ENCODE peak calls at places on chromosomes 12 and 14, in five cellular contexts. One of them, this sample, is unnamed.

GRCh38 chr12:117141097-117141898 is 42.1 kb upstream of the TESC start:
- DNase-seq in fibroblast of lung: no peak
- DNase-seq in aorta: no peak
- DNase-seq in RPMI8226: no peak
- DNase-seq in mesothelial cell of epicardium: no peak
- DNase-seq in this sample: no peak

GRCh38 chr12:70028515-70028914 is 203.5 kb downstream of the MYRFL start:
- DNase-seq in aorta: peak
- DNase-seq in mesothelial cell of epicardium: no peak
- DNase-seq in RPMI8226: no peak
- DNase-seq in fibroblast of lung: no peak
- DNase-seq in this sample: no peak

GRCh38 chr12:44000309-44000952 is 164.6 kb downstream of the TMEM117 start:
- DNase-seq in mesothelial cell of epicardium: no peak
- DNase-seq in aorta: no peak
- DNase-seq in RPMI8226: peak
- DNase-seq in fibroblast of lung: peak
- DNase-seq in this sample: no peak

GRCh38 chr14:32254952-32255679 is 52.0 kb upstream of the RNU6-8 start:
- DNase-seq in fibroblast of lung: peak
- DNase-seq in RPMI8226: peak
- DNase-seq in aorta: peak
- DNase-seq in mesothelial cell of epicardium: no peak
- DNase-seq in this sample: peak

GRCh38 chr14:74735113-74735512 is 22.2 kb downstream of the FCF1 start:
- DNase-seq in fibroblast of lung: no peak
- DNase-seq in RPMI8226: no peak
- DNase-seq in aorta: no peak
- DNase-seq in mesothelial cell of epicardium: no peak
- DNase-seq in this sample: no peak

GRCh38 chr14:24275524-24276139 is 4.2 kb upstream of the RABGGTA start:
- DNase-seq in RPMI8226: no peak
- DNase-seq in fibroblast of lung: no peak
- DNase-seq in aorta: peak
- DNase-seq in mesothelial cell of epicardium: no peak
- DNase-seq in this sample: no peak

GRCh38 chr14:93160353-93160801 is 24.3 kb downstream of the MOAP1 start:
- DNase-seq in RPMI8226: peak
- DNase-seq in mesothelial cell of epicardium: no peak
- DNase-seq in fibroblast of lung: no peak
- DNase-seq in aorta: no peak
- DNase-seq in this sample: no peak

GRCh38 chr14:59107819-59108218 is 80.6 kb upstream of the DAAM1 start:
- DNase-seq in RPMI8226: no peak
- DNase-seq in aorta: no peak
- DNase-seq in fibroblast of lung: no peak
- DNase-seq in mesothelial cell of epicardium: no peak
- DNase-seq in this sample: no peak

GRCh38 chr12:131330106-131330820 is 376.6 kb downstream of the ADGRD1 start:
- DNase-seq in fibroblast of lung: no peak
- DNase-seq in RPMI8226: no peak
- DNase-seq in aorta: no peak
- DNase-seq in mesothelial cell of epicardium: no peak
- DNase-seq in this sample: no peak

GRCh38 chr14:101025656-101026055 is 122.1 kb upstream of the RTL1 start:
- DNase-seq in mesothelial cell of epicardium: no peak
- DNase-seq in aorta: peak
- DNase-seq in fibroblast of lung: no peak
- DNase-seq in RPMI8226: no peak
- DNase-seq in this sample: no peak

GRCh38 chr14:104586832-104587620 is 7.5 kb downstream of the C14orf180 start:
- DNase-seq in mesothelial cell of epicardium: no peak
- DNase-seq in RPMI8226: peak
- DNase-seq in aorta: peak
- DNase-seq in fibroblast of lung: no peak
- DNase-seq in this sample: peak

GRCh38 chr12:113142173-113142885 is 6.8 kb upstream of the RASAL1 start:
- DNase-seq in aorta: peak
- DNase-seq in fibroblast of lung: no peak
- DNase-seq in RPMI8226: no peak
- DNase-seq in mesothelial cell of epicardium: no peak
- DNase-seq in this sample: peak

GRCh38 chr14:94581127-94581999 is at the start of gene SERPINA5:
- DNase-seq in aorta: peak
- DNase-seq in mesothelial cell of epicardium: no peak
- DNase-seq in RPMI8226: peak
- DNase-seq in fibroblast of lung: peak
- DNase-seq in this sample: no peak

GRCh38 chr12:69623970-69624369 is 13.3 kb upstream of the LRRC10 start:
- DNase-seq in fibroblast of lung: no peak
- DNase-seq in mesothelial cell of epicardium: no peak
- DNase-seq in RPMI8226: no peak
- DNase-seq in aorta: no peak
- DNase-seq in this sample: no peak

GRCh38 chr14:50060871-50061663 is 55.3 kb downstream of the VCPKMT start:
- DNase-seq in mesothelial cell of epicardium: no peak
- DNase-seq in fibroblast of lung: peak
- DNase-seq in RPMI8226: no peak
- DNase-seq in aorta: peak
- DNase-seq in this sample: no peak

GRCh38 chr12:46711756-46712155 is 114.0 kb downstream of the SLC38A4 start:
- DNase-seq in fibroblast of lung: peak
- DNase-seq in mesothelial cell of epicardium: no peak
- DNase-seq in aorta: no peak
- DNase-seq in RPMI8226: no peak
- DNase-seq in this sample: no peak

GRCh38 chr12:119208626-119209061 is 29.9 kb downstream of the HSPB8 start:
- DNase-seq in aorta: peak
- DNase-seq in RPMI8226: no peak
- DNase-seq in mesothelial cell of epicardium: no peak
- DNase-seq in fibroblast of lung: peak
- DNase-seq in this sample: no peak

GRCh38 chr12:123306200-123306599 is 34.5 kb upstream of the CDK2AP1 start:
- DNase-seq in mesothelial cell of epicardium: no peak
- DNase-seq in aorta: no peak
- DNase-seq in fibroblast of lung: no peak
- DNase-seq in RPMI8226: no peak
- DNase-seq in this sample: no peak

GRCh38 chr14:55536208-55536708 is 43.7 kb upstream of the KTN1 start:
- DNase-seq in RPMI8226: no peak
- DNase-seq in mesothelial cell of epicardium: no peak
- DNase-seq in fibroblast of lung: peak
- DNase-seq in aorta: no peak
- DNase-seq in this sample: no peak

GRCh38 chr12:89968151-89968699 is 259.6 kb upstream of the ATP2B1 start:
- DNase-seq in RPMI8226: no peak
- DNase-seq in mesothelial cell of epicardium: no peak
- DNase-seq in fibroblast of lung: no peak
- DNase-seq in aorta: no peak
- DNase-seq in this sample: no peak

GRCh38 chr14:75244121-75244520 is 34.5 kb upstream of the FOS start:
- DNase-seq in aorta: no peak
- DNase-seq in RPMI8226: no peak
- DNase-seq in mesothelial cell of epicardium: no peak
- DNase-seq in fibroblast of lung: no peak
- DNase-seq in this sample: no peak

GRCh38 chr12:123686636-123687190 is 15.8 kb downstream of the TCTN2 start:
- DNase-seq in RPMI8226: no peak
- DNase-seq in mesothelial cell of epicardium: no peak
- DNase-seq in aorta: no peak
- DNase-seq in fibroblast of lung: no peak
- DNase-seq in this sample: no peak

GRCh38 chr12:121576851-121577391 is 3.9 kb downstream of the KDM2B start:
- DNase-seq in RPMI8226: no peak
- DNase-seq in fibroblast of lung: peak
- DNase-seq in mesothelial cell of epicardium: no peak
- DNase-seq in aorta: no peak
- DNase-seq in this sample: no peak

GRCh38 chr14:61530896-61531295 is 164.4 kb upstream of the HIF1A start:
- DNase-seq in fibroblast of lung: no peak
- DNase-seq in mesothelial cell of epicardium: no peak
- DNase-seq in aorta: no peak
- DNase-seq in RPMI8226: no peak
- DNase-seq in this sample: no peak

GRCh38 chr14:92384461-92385133 is 61.6 kb downstream of the SLC24A4 start:
- DNase-seq in aorta: no peak
- DNase-seq in mesothelial cell of epicardium: no peak
- DNase-seq in fibroblast of lung: no peak
- DNase-seq in RPMI8226: no peak
- DNase-seq in this sample: no peak